ENCODE peak calls at places on chromosomes 2 and 18, in ten cellular contexts. One of them, this sample, is unnamed. For H3K4me1, the result is how much of the 10 kb centered on the place peaks cover.

GRCh38 chr18:79611040-79611681 is 68.4 kb upstream of the CTDP1 start:
- DNase-seq in heart right ventricle: peak
- DNase-seq in tibial nerve: no peak
- DNase-seq in A549: peak
- DNase-seq in uterus: peak
- DNase-seq in mammary epithelial cell: peak
- DNase-seq in psoas muscle: peak
- DNase-seq in right lobe of liver: peak
- DNase-seq in body of pancreas: peak
- DNase-seq in prostate gland: no peak
- DNase-seq in this sample: no peak

GRCh38 chr18:4101009-4101408 is 354.1 kb downstream of the DLGAP1 start:
- DNase-seq in tibial nerve: no peak
- DNase-seq in mammary epithelial cell: no peak
- DNase-seq in body of pancreas: no peak
- DNase-seq in A549: no peak
- DNase-seq in prostate gland: no peak
- DNase-seq in heart right ventricle: no peak
- DNase-seq in uterus: no peak
- DNase-seq in psoas muscle: no peak
- DNase-seq in right lobe of liver: no peak
- DNase-seq in this sample: no peak

GRCh38 chr18:79852561-79853302 is 55.0 kb downstream of the KCNG2 start:
- DNase-seq in uterus: no peak
- DNase-seq in prostate gland: no peak
- DNase-seq in right lobe of liver: no peak
- DNase-seq in psoas muscle: no peak
- DNase-seq in mammary epithelial cell: no peak
- DNase-seq in tibial nerve: no peak
- DNase-seq in heart right ventricle: no peak
- DNase-seq in body of pancreas: no peak
- DNase-seq in A549: no peak
- DNase-seq in this sample: no peak

GRCh38 chr2:209460151-209460761 is 36.4 kb downstream of the MAP2 start:
- DNase-seq in A549: no peak
- DNase-seq in uterus: no peak
- DNase-seq in prostate gland: no peak
- DNase-seq in body of pancreas: no peak
- DNase-seq in psoas muscle: no peak
- DNase-seq in right lobe of liver: no peak
- DNase-seq in heart right ventricle: no peak
- DNase-seq in tibial nerve: no peak
- DNase-seq in mammary epithelial cell: no peak
- DNase-seq in this sample: no peak

GRCh38 chr18:75105551-75106254 is 103.2 kb downstream of the PTGR3 start:
- DNase-seq in heart right ventricle: no peak
- DNase-seq in uterus: no peak
- DNase-seq in body of pancreas: no peak
- DNase-seq in psoas muscle: no peak
- DNase-seq in mammary epithelial cell: no peak
- DNase-seq in right lobe of liver: peak
- DNase-seq in A549: no peak
- DNase-seq in tibial nerve: no peak
- DNase-seq in prostate gland: no peak
- DNase-seq in this sample: no peak

GRCh38 chr18:2139676-2140075 is 431.6 kb downstream of the METTL4 start:
- DNase-seq in body of pancreas: no peak
- DNase-seq in heart right ventricle: no peak
- DNase-seq in uterus: no peak
- DNase-seq in psoas muscle: no peak
- DNase-seq in mammary epithelial cell: peak
- DNase-seq in tibial nerve: no peak
- DNase-seq in prostate gland: no peak
- DNase-seq in right lobe of liver: no peak
- DNase-seq in A549: no peak
- DNase-seq in this sample: no peak

GRCh38 chr2:159982270-159982669 is 80.1 kb downstream of the PLA2R1 start:
- DNase-seq in prostate gland: peak
- DNase-seq in psoas muscle: no peak
- DNase-seq in heart right ventricle: no peak
- DNase-seq in tibial nerve: peak
- DNase-seq in mammary epithelial cell: peak
- DNase-seq in uterus: peak
- DNase-seq in A549: peak
- DNase-seq in right lobe of liver: no peak
- DNase-seq in body of pancreas: peak
- DNase-seq in this sample: no peak

GRCh38 chr18:31721596-31721995 is 37.2 kb upstream of the B4GALT6 start:
- DNase-seq in right lobe of liver: no peak
- DNase-seq in heart right ventricle: no peak
- DNase-seq in mammary epithelial cell: no peak
- DNase-seq in prostate gland: no peak
- DNase-seq in psoas muscle: no peak
- DNase-seq in body of pancreas: no peak
- DNase-seq in tibial nerve: no peak
- DNase-seq in A549: no peak
- DNase-seq in uterus: no peak
- DNase-seq in this sample: no peak

GRCh38 chr2:109048159-109048558 is 59.1 kb upstream of the EDAR start:
- DNase-seq in mammary epithelial cell: no peak
- DNase-seq in uterus: no peak
- DNase-seq in body of pancreas: no peak
- DNase-seq in heart right ventricle: no peak
- DNase-seq in prostate gland: no peak
- DNase-seq in A549: no peak
- DNase-seq in right lobe of liver: no peak
- DNase-seq in tibial nerve: no peak
- DNase-seq in psoas muscle: no peak
- DNase-seq in this sample: no peak
- TF ChIP-seq CTCF in mammary epithelial cell: no peak
- TF ChIP-seq CTCF in uterus: no peak
- TF ChIP-seq CTCF in body of pancreas: no peak
- TF ChIP-seq CTCF in heart right ventricle: no peak
- TF ChIP-seq CTCF in prostate gland: no peak
- TF ChIP-seq CTCF in A549: no peak
- TF ChIP-seq CTCF in right lobe of liver: no peak
- TF ChIP-seq CTCF in tibial nerve: no peak
- TF ChIP-seq CTCF in psoas muscle: no peak
- TF ChIP-seq CTCF in this sample: no peak

GRCh38 chr18:63286926-63287325 is 32.6 kb downstream of the BCL2 start:
- DNase-seq in psoas muscle: no peak
- DNase-seq in uterus: no peak
- DNase-seq in right lobe of liver: no peak
- DNase-seq in body of pancreas: no peak
- DNase-seq in tibial nerve: no peak
- DNase-seq in heart right ventricle: no peak
- DNase-seq in A549: no peak
- DNase-seq in prostate gland: no peak
- DNase-seq in mammary epithelial cell: no peak
- DNase-seq in this sample: no peak

GRCh38 chr18:63284861-63285260 is 34.7 kb downstream of the BCL2 start:
- DNase-seq in mammary epithelial cell: no peak
- DNase-seq in body of pancreas: no peak
- DNase-seq in uterus: no peak
- DNase-seq in right lobe of liver: no peak
- DNase-seq in tibial nerve: no peak
- DNase-seq in prostate gland: no peak
- DNase-seq in psoas muscle: no peak
- DNase-seq in heart right ventricle: no peak
- DNase-seq in A549: no peak
- DNase-seq in this sample: no peak

GRCh38 chr18:63283305-63283704 is 36.3 kb downstream of the BCL2 start:
- DNase-seq in prostate gland: no peak
- DNase-seq in right lobe of liver: no peak
- DNase-seq in mammary epithelial cell: no peak
- DNase-seq in tibial nerve: no peak
- DNase-seq in A549: no peak
- DNase-seq in uterus: no peak
- DNase-seq in heart right ventricle: no peak
- DNase-seq in body of pancreas: no peak
- DNase-seq in psoas muscle: no peak
- DNase-seq in this sample: no peak

GRCh38 chr18:63285332-63285731 is 34.2 kb downstream of the BCL2 start:
- DNase-seq in right lobe of liver: no peak
- DNase-seq in prostate gland: no peak
- DNase-seq in A549: no peak
- DNase-seq in body of pancreas: no peak
- DNase-seq in uterus: no peak
- DNase-seq in mammary epithelial cell: no peak
- DNase-seq in tibial nerve: no peak
- DNase-seq in psoas muscle: no peak
- DNase-seq in heart right ventricle: no peak
- DNase-seq in this sample: no peak

GRCh38 chr18:63284173-63284765 is 35.3 kb downstream of the BCL2 start:
- DNase-seq in body of pancreas: no peak
- DNase-seq in uterus: no peak
- DNase-seq in right lobe of liver: no peak
- DNase-seq in mammary epithelial cell: no peak
- DNase-seq in psoas muscle: no peak
- DNase-seq in tibial nerve: no peak
- DNase-seq in prostate gland: no peak
- DNase-seq in A549: no peak
- DNase-seq in heart right ventricle: no peak
- DNase-seq in this sample: no peak
- H3K4me1 ChIP-seq in body of pancreas: under half
- H3K4me1 ChIP-seq in uterus: under half
- H3K4me1 ChIP-seq in right lobe of liver: under half
- H3K4me1 ChIP-seq in mammary epithelial cell: under half
- H3K4me1 ChIP-seq in psoas muscle: under half
- H3K4me1 ChIP-seq in tibial nerve: under half
- H3K4me1 ChIP-seq in prostate gland: under half
- H3K4me1 ChIP-seq in A549: under half
- H3K4me1 ChIP-seq in heart right ventricle: under half
- H3K4me1 ChIP-seq in this sample: under half

GRCh38 chr18:45852631-45853030 is 27.2 kb downstream of the SIGLEC15 start:
- DNase-seq in uterus: no peak
- DNase-seq in psoas muscle: no peak
- DNase-seq in A549: no peak
- DNase-seq in body of pancreas: no peak
- DNase-seq in heart right ventricle: no peak
- DNase-seq in prostate gland: no peak
- DNase-seq in mammary epithelial cell: no peak
- DNase-seq in right lobe of liver: no peak
- DNase-seq in tibial nerve: no peak
- DNase-seq in this sample: no peak

GRCh38 chr18:45849529-45849928 is 24.1 kb downstream of the SIGLEC15 start:
- DNase-seq in right lobe of liver: no peak
- DNase-seq in tibial nerve: no peak
- DNase-seq in body of pancreas: no peak
- DNase-seq in A549: no peak
- DNase-seq in prostate gland: no peak
- DNase-seq in psoas muscle: no peak
- DNase-seq in heart right ventricle: no peak
- DNase-seq in mammary epithelial cell: no peak
- DNase-seq in uterus: no peak
- DNase-seq in this sample: no peak

GRCh38 chr18:45851196-45851925 is 25.9 kb downstream of the SIGLEC15 start:
- DNase-seq in mammary epithelial cell: no peak
- DNase-seq in psoas muscle: no peak
- DNase-seq in heart right ventricle: no peak
- DNase-seq in tibial nerve: no peak
- DNase-seq in prostate gland: no peak
- DNase-seq in right lobe of liver: no peak
- DNase-seq in body of pancreas: no peak
- DNase-seq in uterus: no peak
- DNase-seq in A549: no peak
- DNase-seq in this sample: no peak

GRCh38 chr18:45847119-45847518 is 21.6 kb downstream of the SIGLEC15 start:
- DNase-seq in A549: no peak
- DNase-seq in mammary epithelial cell: no peak
- DNase-seq in body of pancreas: no peak
- DNase-seq in heart right ventricle: no peak
- DNase-seq in tibial nerve: no peak
- DNase-seq in psoas muscle: no peak
- DNase-seq in right lobe of liver: no peak
- DNase-seq in prostate gland: no peak
- DNase-seq in uterus: no peak
- DNase-seq in this sample: no peak

GRCh38 chr18:45850021-45850420 is 24.5 kb downstream of the SIGLEC15 start:
- DNase-seq in mammary epithelial cell: no peak
- DNase-seq in prostate gland: no peak
- DNase-seq in A549: peak
- DNase-seq in psoas muscle: no peak
- DNase-seq in right lobe of liver: no peak
- DNase-seq in uterus: no peak
- DNase-seq in tibial nerve: no peak
- DNase-seq in heart right ventricle: no peak
- DNase-seq in body of pancreas: no peak
- DNase-seq in this sample: no peak
- TF ChIP-seq CTCF in mammary epithelial cell: peak
- TF ChIP-seq CTCF in prostate gland: peak
- TF ChIP-seq CTCF in A549: peak
- TF ChIP-seq CTCF in psoas muscle: no peak
- TF ChIP-seq CTCF in right lobe of liver: no peak
- TF ChIP-seq CTCF in uterus: no peak
- TF ChIP-seq CTCF in tibial nerve: no peak
- TF ChIP-seq CTCF in heart right ventricle: peak
- TF ChIP-seq CTCF in body of pancreas: no peak
- TF ChIP-seq CTCF in this sample: peak

GRCh38 chr2:95336408-95336807 is 39.3 kb downstream of the KCNIP3 start:
- DNase-seq in prostate gland: no peak
- DNase-seq in right lobe of liver: no peak
- DNase-seq in tibial nerve: no peak
- DNase-seq in psoas muscle: no peak
- DNase-seq in A549: no peak
- DNase-seq in heart right ventricle: no peak
- DNase-seq in body of pancreas: no peak
- DNase-seq in mammary epithelial cell: no peak
- DNase-seq in uterus: no peak
- DNase-seq in this sample: no peak

GRCh38 chr2:95337829-95338228 is 40.7 kb downstream of the KCNIP3 start:
- DNase-seq in right lobe of liver: no peak
- DNase-seq in tibial nerve: no peak
- DNase-seq in A549: no peak
- DNase-seq in mammary epithelial cell: no peak
- DNase-seq in prostate gland: no peak
- DNase-seq in psoas muscle: peak
- DNase-seq in body of pancreas: no peak
- DNase-seq in uterus: no peak
- DNase-seq in heart right ventricle: peak
- DNase-seq in this sample: no peak

GRCh38 chr2:95333056-95333455 is 35.9 kb downstream of the KCNIP3 start:
- DNase-seq in uterus: no peak
- DNase-seq in heart right ventricle: no peak
- DNase-seq in psoas muscle: peak
- DNase-seq in A549: no peak
- DNase-seq in right lobe of liver: no peak
- DNase-seq in mammary epithelial cell: no peak
- DNase-seq in tibial nerve: no peak
- DNase-seq in body of pancreas: no peak
- DNase-seq in prostate gland: no peak
- DNase-seq in this sample: no peak

GRCh38 chr2:95333888-95334338 is 36.8 kb downstream of the KCNIP3 start:
- DNase-seq in prostate gland: peak
- DNase-seq in heart right ventricle: peak
- DNase-seq in A549: no peak
- DNase-seq in psoas muscle: peak
- DNase-seq in mammary epithelial cell: peak
- DNase-seq in body of pancreas: peak
- DNase-seq in uterus: peak
- DNase-seq in tibial nerve: peak
- DNase-seq in right lobe of liver: no peak
- DNase-seq in this sample: no peak

DNA sequence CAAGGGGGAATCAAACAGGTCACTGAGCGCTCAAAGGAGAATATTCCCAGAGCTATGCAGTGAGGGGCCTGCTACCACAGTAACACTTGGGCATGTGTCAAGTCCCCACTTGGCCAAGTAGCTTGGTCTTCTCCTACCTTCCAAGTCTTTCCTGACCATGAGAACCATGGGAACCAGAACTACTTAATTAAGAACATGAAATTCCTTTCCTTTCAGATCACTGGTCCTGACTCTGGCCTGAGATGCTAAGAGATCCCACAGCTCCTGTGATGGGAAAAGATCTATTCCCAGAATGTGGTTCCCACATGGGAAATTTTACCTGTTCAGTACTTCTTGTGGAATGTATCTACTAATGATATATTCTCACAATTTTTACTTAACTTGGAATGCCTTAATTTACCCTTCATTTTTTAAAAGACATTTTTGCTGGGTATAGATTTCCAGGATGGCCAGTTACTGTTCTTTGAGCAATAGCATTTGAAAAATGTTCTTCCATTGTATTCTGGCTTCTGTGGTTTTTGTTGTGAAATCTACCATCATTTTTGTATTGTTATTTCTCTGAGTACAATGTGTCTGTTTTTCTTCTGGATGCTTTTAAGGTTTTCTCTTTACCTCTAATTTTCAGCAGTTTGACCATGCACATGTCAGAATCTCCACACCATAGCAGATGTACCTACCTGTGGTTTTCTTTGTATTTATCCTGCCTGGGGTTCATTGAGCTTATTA is 37.9 kb downstream of the KCNIP3 start:
- DNase-seq in uterus: no peak
- DNase-seq in right lobe of liver: no peak
- DNase-seq in A549: no peak
- DNase-seq in mammary epithelial cell: peak
- DNase-seq in tibial nerve: no peak
- DNase-seq in psoas muscle: no peak
- DNase-seq in heart right ventricle: no peak
- DNase-seq in body of pancreas: no peak
- DNase-seq in prostate gland: no peak
- DNase-seq in this sample: no peak
- H3K4me1 ChIP-seq in uterus: under half
- H3K4me1 ChIP-seq in right lobe of liver: under half
- H3K4me1 ChIP-seq in A549: under half
- H3K4me1 ChIP-seq in mammary epithelial cell: under half
- H3K4me1 ChIP-seq in tibial nerve: under half
- H3K4me1 ChIP-seq in psoas muscle: under half
- H3K4me1 ChIP-seq in heart right ventricle: under half
- H3K4me1 ChIP-seq in body of pancreas: under half
- H3K4me1 ChIP-seq in prostate gland: under half
- H3K4me1 ChIP-seq in this sample: under half